ENCODE peak calls at places on chromosomes 7 and 10, in seven cellular contexts. One of them, this sample, is unnamed.

GRCh38 chr10:6973904-6974303 is 393.8 kb upstream of the PRKCQ start:
- DNase-seq in sigmoid colon: no peak
- DNase-seq in cerebellum: no peak
- DNase-seq in Caki2: no peak
- DNase-seq in mammary epithelial cell: no peak
- DNase-seq in NCI-H774: no peak
- DNase-seq in activated T-helper 1 cell treated with anti-CD3 and anti-CD28 coated beads, Interleukin-12 subunit alpha, Interleukin-12 subunit beta, Interleukin-2, Interleukin-4 antibody, amounts not matched to agents 30 ng/mL and 10 ng/mL and 1 ng/mL, durations not matched to agents 14 hours and 24 hours and 36 hours: peak; percentile 17
- DNase-seq in this sample: no peak

GRCh38 chr10:80855348-80855971 is 317.8 kb downstream of the SH2D4B start:
- DNase-seq in sigmoid colon: no peak
- DNase-seq in Caki2: no peak
- DNase-seq in NCI-H774: no peak
- DNase-seq in cerebellum: no peak
- DNase-seq in activated T-helper 1 cell treated with anti-CD3 and anti-CD28 coated beads, Interleukin-12 subunit alpha, Interleukin-12 subunit beta, Interleukin-2, Interleukin-4 antibody, amounts not matched to agents 30 ng/mL and 10 ng/mL and 1 ng/mL, durations not matched to agents 14 hours and 24 hours and 36 hours: no peak
- DNase-seq in mammary epithelial cell: no peak
- DNase-seq in this sample: no peak

GRCh38 chr7:7535688-7536087 is at the start of gene COL28A1:
- DNase-seq in activated T-helper 1 cell treated with anti-CD3 and anti-CD28 coated beads, Interleukin-12 subunit alpha, Interleukin-12 subunit beta, Interleukin-2, Interleukin-4 antibody, amounts not matched to agents 30 ng/mL and 10 ng/mL and 1 ng/mL, durations not matched to agents 14 hours and 24 hours and 36 hours: no peak
- DNase-seq in NCI-H774: no peak
- DNase-seq in Caki2: no peak
- DNase-seq in cerebellum: no peak
- DNase-seq in mammary epithelial cell: no peak
- DNase-seq in sigmoid colon: no peak
- DNase-seq in this sample: no peak

GRCh38 chr10:131694168-131694962 is 206.4 kb upstream of the PPP2R2D start:
- DNase-seq in cerebellum: no peak
- DNase-seq in mammary epithelial cell: no peak
- DNase-seq in sigmoid colon: no peak
- DNase-seq in activated T-helper 1 cell treated with anti-CD3 and anti-CD28 coated beads, Interleukin-12 subunit alpha, Interleukin-12 subunit beta, Interleukin-2, Interleukin-4 antibody, amounts not matched to agents 30 ng/mL and 10 ng/mL and 1 ng/mL, durations not matched to agents 14 hours and 24 hours and 36 hours: no peak
- DNase-seq in NCI-H774: no peak
- DNase-seq in Caki2: no peak
- DNase-seq in this sample: no peak

GRCh38 chr7:126185959-126186580 is 1066.7 kb downstream of the GRM8 start:
- DNase-seq in mammary epithelial cell: peak; percentile 1
- DNase-seq in activated T-helper 1 cell treated with anti-CD3 and anti-CD28 coated beads, Interleukin-12 subunit alpha, Interleukin-12 subunit beta, Interleukin-2, Interleukin-4 antibody, amounts not matched to agents 30 ng/mL and 10 ng/mL and 1 ng/mL, durations not matched to agents 14 hours and 24 hours and 36 hours: no peak
- DNase-seq in Caki2: no peak
- DNase-seq in cerebellum: no peak
- DNase-seq in NCI-H774: no peak
- DNase-seq in sigmoid colon: no peak
- DNase-seq in this sample: no peak

GRCh38 chr10:42961776-42962119 is 115.1 kb upstream of the RET start:
- DNase-seq in activated T-helper 1 cell treated with anti-CD3 and anti-CD28 coated beads, Interleukin-12 subunit alpha, Interleukin-12 subunit beta, Interleukin-2, Interleukin-4 antibody, amounts not matched to agents 30 ng/mL and 10 ng/mL and 1 ng/mL, durations not matched to agents 14 hours and 24 hours and 36 hours: no peak
- DNase-seq in mammary epithelial cell: no peak
- DNase-seq in Caki2: no peak
- DNase-seq in NCI-H774: no peak
- DNase-seq in sigmoid colon: peak; percentile 51
- DNase-seq in cerebellum: no peak
- DNase-seq in this sample: no peak

GRCh38 chr7:139808401-139808800 is 20.7 kb upstream of the TBXAS1 start:
- DNase-seq in Caki2: no peak
- DNase-seq in sigmoid colon: no peak
- DNase-seq in NCI-H774: peak; percentile 0
- DNase-seq in cerebellum: no peak
- DNase-seq in mammary epithelial cell: no peak
- DNase-seq in activated T-helper 1 cell treated with anti-CD3 and anti-CD28 coated beads, Interleukin-12 subunit alpha, Interleukin-12 subunit beta, Interleukin-2, Interleukin-4 antibody, amounts not matched to agents 30 ng/mL and 10 ng/mL and 1 ng/mL, durations not matched to agents 14 hours and 24 hours and 36 hours: no peak
- DNase-seq in this sample: no peak

GRCh38 chr10:50582061-50582460 is 41.7 kb downstream of the SGMS1 start:
- DNase-seq in Caki2: no peak
- DNase-seq in mammary epithelial cell: no peak
- DNase-seq in NCI-H774: no peak
- DNase-seq in cerebellum: no peak
- DNase-seq in sigmoid colon: no peak
- DNase-seq in activated T-helper 1 cell treated with anti-CD3 and anti-CD28 coated beads, Interleukin-12 subunit alpha, Interleukin-12 subunit beta, Interleukin-2, Interleukin-4 antibody, amounts not matched to agents 30 ng/mL and 10 ng/mL and 1 ng/mL, durations not matched to agents 14 hours and 24 hours and 36 hours: no peak
- DNase-seq in this sample: no peak

GRCh38 chr10:86334515-86335085 is 32.0 kb downstream of the GRID1 start:
- DNase-seq in cerebellum: no peak
- DNase-seq in activated T-helper 1 cell treated with anti-CD3 and anti-CD28 coated beads, Interleukin-12 subunit alpha, Interleukin-12 subunit beta, Interleukin-2, Interleukin-4 antibody, amounts not matched to agents 30 ng/mL and 10 ng/mL and 1 ng/mL, durations not matched to agents 14 hours and 24 hours and 36 hours: no peak
- DNase-seq in mammary epithelial cell: no peak
- DNase-seq in Caki2: no peak
- DNase-seq in NCI-H774: peak; percentile 45
- DNase-seq in sigmoid colon: peak; percentile 14
- DNase-seq in this sample: no peak

GRCh38 chr7:1809601-1810258 is 139.7 kb downstream of the ELFN1 start:
- DNase-seq in mammary epithelial cell: no peak
- DNase-seq in NCI-H774: no peak
- DNase-seq in Caki2: no peak
- DNase-seq in sigmoid colon: peak; percentile 53
- DNase-seq in activated T-helper 1 cell treated with anti-CD3 and anti-CD28 coated beads, Interleukin-12 subunit alpha, Interleukin-12 subunit beta, Interleukin-2, Interleukin-4 antibody, amounts not matched to agents 30 ng/mL and 10 ng/mL and 1 ng/mL, durations not matched to agents 14 hours and 24 hours and 36 hours: no peak
- DNase-seq in cerebellum: no peak
- DNase-seq in this sample: no peak

GRCh38 chr10:4984971-4985594 is 18.6 kb downstream of the AKR1C2 start:
- DNase-seq in sigmoid colon: no peak
- DNase-seq in mammary epithelial cell: no peak
- DNase-seq in NCI-H774: no peak
- DNase-seq in activated T-helper 1 cell treated with anti-CD3 and anti-CD28 coated beads, Interleukin-12 subunit alpha, Interleukin-12 subunit beta, Interleukin-2, Interleukin-4 antibody, amounts not matched to agents 30 ng/mL and 10 ng/mL and 1 ng/mL, durations not matched to agents 14 hours and 24 hours and 36 hours: no peak
- DNase-seq in Caki2: peak; percentile 89
- DNase-seq in cerebellum: no peak
- DNase-seq in this sample: no peak

GRCh38 chr10:113045155-113046055 is 95.4 kb downstream of the TCF7L2 start:
- DNase-seq in cerebellum: no peak
- DNase-seq in Caki2: peak; percentile 75
- DNase-seq in sigmoid colon: peak; percentile 39
- DNase-seq in mammary epithelial cell: peak; percentile 95
- DNase-seq in NCI-H774: no peak
- DNase-seq in activated T-helper 1 cell treated with anti-CD3 and anti-CD28 coated beads, Interleukin-12 subunit alpha, Interleukin-12 subunit beta, Interleukin-2, Interleukin-4 antibody, amounts not matched to agents 30 ng/mL and 10 ng/mL and 1 ng/mL, durations not matched to agents 14 hours and 24 hours and 36 hours: no peak
- DNase-seq in this sample: no peak

GRCh38 chr10:123009105-123009805 is 449 bp downstream of the ACADSB start:
- DNase-seq in mammary epithelial cell: peak; percentile 3
- DNase-seq in NCI-H774: no peak
- DNase-seq in sigmoid colon: peak; percentile 69
- DNase-seq in Caki2: peak; percentile 14
- DNase-seq in activated T-helper 1 cell treated with anti-CD3 and anti-CD28 coated beads, Interleukin-12 subunit alpha, Interleukin-12 subunit beta, Interleukin-2, Interleukin-4 antibody, amounts not matched to agents 30 ng/mL and 10 ng/mL and 1 ng/mL, durations not matched to agents 14 hours and 24 hours and 36 hours: no peak
- DNase-seq in cerebellum: peak; percentile 42
- DNase-seq in this sample: peak; percentile 4

GRCh38 chr10:25493122-25493893 is 318.5 kb downstream of the GPR158 start:
- DNase-seq in mammary epithelial cell: peak; percentile 91
- DNase-seq in Caki2: peak; percentile 3
- DNase-seq in sigmoid colon: no peak
- DNase-seq in NCI-H774: peak; percentile 66
- DNase-seq in cerebellum: no peak
- DNase-seq in activated T-helper 1 cell treated with anti-CD3 and anti-CD28 coated beads, Interleukin-12 subunit alpha, Interleukin-12 subunit beta, Interleukin-2, Interleukin-4 antibody, amounts not matched to agents 30 ng/mL and 10 ng/mL and 1 ng/mL, durations not matched to agents 14 hours and 24 hours and 36 hours: no peak
- DNase-seq in this sample: no peak

GRCh38 chr10:12847361-12847975 is 154.0 kb downstream of the CCDC3 start:
- DNase-seq in sigmoid colon: no peak
- DNase-seq in NCI-H774: no peak
- DNase-seq in cerebellum: no peak
- DNase-seq in Caki2: no peak
- DNase-seq in mammary epithelial cell: no peak
- DNase-seq in activated T-helper 1 cell treated with anti-CD3 and anti-CD28 coated beads, Interleukin-12 subunit alpha, Interleukin-12 subunit beta, Interleukin-2, Interleukin-4 antibody, amounts not matched to agents 30 ng/mL and 10 ng/mL and 1 ng/mL, durations not matched to agents 14 hours and 24 hours and 36 hours: no peak
- DNase-seq in this sample: no peak

GRCh38 chr7:133054167-133054840 is 27.6 kb downstream of the CHCHD3 start:
- DNase-seq in NCI-H774: no peak
- DNase-seq in cerebellum: no peak
- DNase-seq in mammary epithelial cell: peak; percentile 24
- DNase-seq in Caki2: no peak
- DNase-seq in sigmoid colon: no peak
- DNase-seq in activated T-helper 1 cell treated with anti-CD3 and anti-CD28 coated beads, Interleukin-12 subunit alpha, Interleukin-12 subunit beta, Interleukin-2, Interleukin-4 antibody, amounts not matched to agents 30 ng/mL and 10 ng/mL and 1 ng/mL, durations not matched to agents 14 hours and 24 hours and 36 hours: no peak
- DNase-seq in this sample: no peak

GRCh38 chr7:93043393-93043985 is 74.3 kb downstream of the SAMD9 start:
- DNase-seq in Caki2: peak; percentile 10
- DNase-seq in activated T-helper 1 cell treated with anti-CD3 and anti-CD28 coated beads, Interleukin-12 subunit alpha, Interleukin-12 subunit beta, Interleukin-2, Interleukin-4 antibody, amounts not matched to agents 30 ng/mL and 10 ng/mL and 1 ng/mL, durations not matched to agents 14 hours and 24 hours and 36 hours: no peak
- DNase-seq in mammary epithelial cell: peak; percentile 97
- DNase-seq in cerebellum: no peak
- DNase-seq in NCI-H774: no peak
- DNase-seq in sigmoid colon: no peak
- DNase-seq in this sample: no peak

GRCh38 chr7:112021348-112022044 is 184.7 kb downstream of the DOCK4 start:
- DNase-seq in cerebellum: peak; percentile 68
- DNase-seq in sigmoid colon: no peak
- DNase-seq in Caki2: no peak
- DNase-seq in mammary epithelial cell: no peak
- DNase-seq in activated T-helper 1 cell treated with anti-CD3 and anti-CD28 coated beads, Interleukin-12 subunit alpha, Interleukin-12 subunit beta, Interleukin-2, Interleukin-4 antibody, amounts not matched to agents 30 ng/mL and 10 ng/mL and 1 ng/mL, durations not matched to agents 14 hours and 24 hours and 36 hours: no peak
- DNase-seq in NCI-H774: no peak
- DNase-seq in this sample: no peak

GRCh38 chr7:24721378-24722030 is 35.8 kb downstream of the GSDME start:
- DNase-seq in cerebellum: no peak
- DNase-seq in sigmoid colon: no peak
- DNase-seq in activated T-helper 1 cell treated with anti-CD3 and anti-CD28 coated beads, Interleukin-12 subunit alpha, Interleukin-12 subunit beta, Interleukin-2, Interleukin-4 antibody, amounts not matched to agents 30 ng/mL and 10 ng/mL and 1 ng/mL, durations not matched to agents 14 hours and 24 hours and 36 hours: no peak
- DNase-seq in mammary epithelial cell: peak; percentile 62
- DNase-seq in Caki2: no peak
- DNase-seq in NCI-H774: no peak
- DNase-seq in this sample: no peak

GRCh38 chr10:60948871-60949270 is 4.9 kb upstream of the RHOBTB1 start:
- DNase-seq in activated T-helper 1 cell treated with anti-CD3 and anti-CD28 coated beads, Interleukin-12 subunit alpha, Interleukin-12 subunit beta, Interleukin-2, Interleukin-4 antibody, amounts not matched to agents 30 ng/mL and 10 ng/mL and 1 ng/mL, durations not matched to agents 14 hours and 24 hours and 36 hours: no peak
- DNase-seq in cerebellum: no peak
- DNase-seq in sigmoid colon: no peak
- DNase-seq in Caki2: no peak
- DNase-seq in mammary epithelial cell: no peak
- DNase-seq in NCI-H774: no peak
- DNase-seq in this sample: no peak

GRCh38 chr10:28291881-28292297 is 11.0 kb downstream of the MPP7 start:
- DNase-seq in cerebellum: no peak
- DNase-seq in Caki2: no peak
- DNase-seq in sigmoid colon: no peak
- DNase-seq in activated T-helper 1 cell treated with anti-CD3 and anti-CD28 coated beads, Interleukin-12 subunit alpha, Interleukin-12 subunit beta, Interleukin-2, Interleukin-4 antibody, amounts not matched to agents 30 ng/mL and 10 ng/mL and 1 ng/mL, durations not matched to agents 14 hours and 24 hours and 36 hours: no peak
- DNase-seq in NCI-H774: no peak
- DNase-seq in mammary epithelial cell: peak; percentile 90
- DNase-seq in this sample: no peak

GRCh38 chr10:43214071-43214955 is 52.6 kb downstream of the RASGEF1A start:
- DNase-seq in sigmoid colon: no peak
- DNase-seq in mammary epithelial cell: peak; percentile 9
- DNase-seq in activated T-helper 1 cell treated with anti-CD3 and anti-CD28 coated beads, Interleukin-12 subunit alpha, Interleukin-12 subunit beta, Interleukin-2, Interleukin-4 antibody, amounts not matched to agents 30 ng/mL and 10 ng/mL and 1 ng/mL, durations not matched to agents 14 hours and 24 hours and 36 hours: no peak
- DNase-seq in cerebellum: no peak
- DNase-seq in NCI-H774: no peak
- DNase-seq in Caki2: no peak
- DNase-seq in this sample: no peak

GRCh38 chr7:112550468-112551060 is 69.8 kb downstream of the LSMEM1 start:
- DNase-seq in activated T-helper 1 cell treated with anti-CD3 and anti-CD28 coated beads, Interleukin-12 subunit alpha, Interleukin-12 subunit beta, Interleukin-2, Interleukin-4 antibody, amounts not matched to agents 30 ng/mL and 10 ng/mL and 1 ng/mL, durations not matched to agents 14 hours and 24 hours and 36 hours: peak; percentile 7
- DNase-seq in NCI-H774: no peak
- DNase-seq in cerebellum: no peak
- DNase-seq in Caki2: peak; percentile 23
- DNase-seq in mammary epithelial cell: peak; percentile 60
- DNase-seq in sigmoid colon: no peak
- DNase-seq in this sample: peak; percentile 11

GRCh38 chr7:95180-95862 is 97.0 kb upstream of the FAM20C start:
- DNase-seq in mammary epithelial cell: peak; percentile 74
- DNase-seq in NCI-H774: no peak
- DNase-seq in sigmoid colon: no peak
- DNase-seq in Caki2: no peak
- DNase-seq in cerebellum: no peak
- DNase-seq in activated T-helper 1 cell treated with anti-CD3 and anti-CD28 coated beads, Interleukin-12 subunit alpha, Interleukin-12 subunit beta, Interleukin-2, Interleukin-4 antibody, amounts not matched to agents 30 ng/mL and 10 ng/mL and 1 ng/mL, durations not matched to agents 14 hours and 24 hours and 36 hours: no peak
- DNase-seq in this sample: no peak

GRCh38 chr7:141462958-141463357 is 88.3 kb upstream of the AGK start:
- DNase-seq in mammary epithelial cell: no peak
- DNase-seq in cerebellum: peak; percentile 10
- DNase-seq in sigmoid colon: no peak
- DNase-seq in activated T-helper 1 cell treated with anti-CD3 and anti-CD28 coated beads, Interleukin-12 subunit alpha, Interleukin-12 subunit beta, Interleukin-2, Interleukin-4 antibody, amounts not matched to agents 30 ng/mL and 10 ng/mL and 1 ng/mL, durations not matched to agents 14 hours and 24 hours and 36 hours: no peak
- DNase-seq in Caki2: no peak
- DNase-seq in NCI-H774: no peak
- DNase-seq in this sample: no peak

GRCh38 chr7:156021476-156021875 is 209.2 kb upstream of the SHH start:
- DNase-seq in NCI-H774: no peak
- DNase-seq in Caki2: peak; percentile 80
- DNase-seq in mammary epithelial cell: no peak
- DNase-seq in cerebellum: no peak
- DNase-seq in sigmoid colon: no peak
- DNase-seq in activated T-helper 1 cell treated with anti-CD3 and anti-CD28 coated beads, Interleukin-12 subunit alpha, Interleukin-12 subunit beta, Interleukin-2, Interleukin-4 antibody, amounts not matched to agents 30 ng/mL and 10 ng/mL and 1 ng/mL, durations not matched to agents 14 hours and 24 hours and 36 hours: no peak
- DNase-seq in this sample: no peak

GRCh38 chr10:44383749-44384600 is 922 bp downstream of the CXCL12 start:
- DNase-seq in mammary epithelial cell: peak; percentile 21
- DNase-seq in sigmoid colon: peak; percentile 67
- DNase-seq in Caki2: no peak
- DNase-seq in activated T-helper 1 cell treated with anti-CD3 and anti-CD28 coated beads, Interleukin-12 subunit alpha, Interleukin-12 subunit beta, Interleukin-2, Interleukin-4 antibody, amounts not matched to agents 30 ng/mL and 10 ng/mL and 1 ng/mL, durations not matched to agents 14 hours and 24 hours and 36 hours: no peak
- DNase-seq in cerebellum: no peak
- DNase-seq in NCI-H774: no peak
- DNase-seq in this sample: no peak

GRCh38 chr10:103682042-103682441 is 173.3 kb downstream of the SH3PXD2A start:
- DNase-seq in mammary epithelial cell: no peak
- DNase-seq in activated T-helper 1 cell treated with anti-CD3 and anti-CD28 coated beads, Interleukin-12 subunit alpha, Interleukin-12 subunit beta, Interleukin-2, Interleukin-4 antibody, amounts not matched to agents 30 ng/mL and 10 ng/mL and 1 ng/mL, durations not matched to agents 14 hours and 24 hours and 36 hours: no peak
- DNase-seq in cerebellum: no peak
- DNase-seq in sigmoid colon: no peak
- DNase-seq in Caki2: no peak
- DNase-seq in NCI-H774: no peak
- DNase-seq in this sample: no peak

GRCh38 chr7:1144269-1144771 is 15.7 kb downstream of the ZFAND2A start:
- DNase-seq in activated T-helper 1 cell treated with anti-CD3 and anti-CD28 coated beads, Interleukin-12 subunit alpha, Interleukin-12 subunit beta, Interleukin-2, Interleukin-4 antibody, amounts not matched to agents 30 ng/mL and 10 ng/mL and 1 ng/mL, durations not matched to agents 14 hours and 24 hours and 36 hours: no peak
- DNase-seq in cerebellum: peak; percentile 90
- DNase-seq in mammary epithelial cell: peak; percentile 39
- DNase-seq in sigmoid colon: peak; percentile 75
- DNase-seq in NCI-H774: no peak
- DNase-seq in Caki2: no peak
- DNase-seq in this sample: no peak

GRCh38 chr10:63700209-63700934 is 179.2 kb downstream of the REEP3 start:
- DNase-seq in mammary epithelial cell: peak; percentile 98
- DNase-seq in activated T-helper 1 cell treated with anti-CD3 and anti-CD28 coated beads, Interleukin-12 subunit alpha, Interleukin-12 subunit beta, Interleukin-2, Interleukin-4 antibody, amounts not matched to agents 30 ng/mL and 10 ng/mL and 1 ng/mL, durations not matched to agents 14 hours and 24 hours and 36 hours: no peak
- DNase-seq in cerebellum: no peak
- DNase-seq in sigmoid colon: no peak
- DNase-seq in NCI-H774: no peak
- DNase-seq in Caki2: peak; percentile 69
- DNase-seq in this sample: no peak

GRCh38 chr7:8260871-8261707 is 878 bp downstream of the ICA1 start:
- DNase-seq in mammary epithelial cell: peak; percentile 19
- DNase-seq in Caki2: peak; percentile 41
- DNase-seq in activated T-helper 1 cell treated with anti-CD3 and anti-CD28 coated beads, Interleukin-12 subunit alpha, Interleukin-12 subunit beta, Interleukin-2, Interleukin-4 antibody, amounts not matched to agents 30 ng/mL and 10 ng/mL and 1 ng/mL, durations not matched to agents 14 hours and 24 hours and 36 hours: no peak
- DNase-seq in NCI-H774: peak; percentile 23
- DNase-seq in sigmoid colon: peak; percentile 66
- DNase-seq in cerebellum: peak; percentile 48
- DNase-seq in this sample: no peak

GRCh38 chr10:2714597-2714996 is 352.8 kb upstream of the PFKP start:
- DNase-seq in sigmoid colon: no peak
- DNase-seq in mammary epithelial cell: no peak
- DNase-seq in Caki2: no peak
- DNase-seq in activated T-helper 1 cell treated with anti-CD3 and anti-CD28 coated beads, Interleukin-12 subunit alpha, Interleukin-12 subunit beta, Interleukin-2, Interleukin-4 antibody, amounts not matched to agents 30 ng/mL and 10 ng/mL and 1 ng/mL, durations not matched to agents 14 hours and 24 hours and 36 hours: no peak
- DNase-seq in NCI-H774: no peak
- DNase-seq in cerebellum: no peak
- DNase-seq in this sample: no peak

GRCh38 chr10:52276982-52277381 is 37.1 kb upstream of the DKK1 start:
- DNase-seq in Caki2: no peak
- DNase-seq in activated T-helper 1 cell treated with anti-CD3 and anti-CD28 coated beads, Interleukin-12 subunit alpha, Interleukin-12 subunit beta, Interleukin-2, Interleukin-4 antibody, amounts not matched to agents 30 ng/mL and 10 ng/mL and 1 ng/mL, durations not matched to agents 14 hours and 24 hours and 36 hours: no peak
- DNase-seq in NCI-H774: no peak
- DNase-seq in mammary epithelial cell: no peak
- DNase-seq in cerebellum: no peak
- DNase-seq in sigmoid colon: no peak
- DNase-seq in this sample: no peak

GRCh38 chr7:66140924-66141323 is 26.3 kb downstream of the CRCP start:
- DNase-seq in sigmoid colon: peak; percentile 92
- DNase-seq in Caki2: peak; percentile 58
- DNase-seq in mammary epithelial cell: peak; percentile 56
- DNase-seq in cerebellum: peak; percentile 56
- DNase-seq in activated T-helper 1 cell treated with anti-CD3 and anti-CD28 coated beads, Interleukin-12 subunit alpha, Interleukin-12 subunit beta, Interleukin-2, Interleukin-4 antibody, amounts not matched to agents 30 ng/mL and 10 ng/mL and 1 ng/mL, durations not matched to agents 14 hours and 24 hours and 36 hours: no peak
- DNase-seq in NCI-H774: no peak
- DNase-seq in this sample: no peak

GRCh38 chr7:131370523-131370968 is 42.9 kb downstream of the MKLN1 start:
- DNase-seq in sigmoid colon: no peak
- DNase-seq in mammary epithelial cell: peak; percentile 37
- DNase-seq in cerebellum: no peak
- DNase-seq in Caki2: peak; percentile 58
- DNase-seq in NCI-H774: no peak
- DNase-seq in activated T-helper 1 cell treated with anti-CD3 and anti-CD28 coated beads, Interleukin-12 subunit alpha, Interleukin-12 subunit beta, Interleukin-2, Interleukin-4 antibody, amounts not matched to agents 30 ng/mL and 10 ng/mL and 1 ng/mL, durations not matched to agents 14 hours and 24 hours and 36 hours: peak; percentile 45
- DNase-seq in this sample: peak; percentile 13